ENCODE peak calls at places on chromosomes 13 and 19, in six cellular contexts. R, P, A, X, H and C are unnamed samples.

GRCh38 chr13:40344270-40345148 is 321.9 kb downstream of the FOXO1 start:
- ATAC-seq in X (peak; percentile 80), P (no peak), H (no peak), R (no peak), A (peak; percentile 25), C (no peak)

GRCh38 chr19:5128251-5128931 is 159.5 kb downstream of the KDM4B start:
- ATAC-seq in P (peak; percentile 38), H (no peak), X (no peak), A (no peak), R (peak; percentile 91), C (peak; percentile 86)

GRCh38 chr13:41216160-41216559 is 21.8 kb upstream of the KBTBD7 start:
- ATAC-seq in X (no peak), A (no peak), P (no peak), H (no peak), R (no peak), C (no peak)

GRCh38 chr13:40194204-40194806 is 472.1 kb downstream of the FOXO1 start:
- ATAC-seq in A (no peak), X (no peak), R (no peak), H (no peak), P (no peak), C (peak; percentile 26)

GRCh38 chr19:8097681-8098567 is 45.4 kb downstream of the CCL25 start:
- ATAC-seq in R (no peak), P (no peak), A (no peak), X (no peak), H (no peak), C (no peak)

GRCh38 chr19:58562126-58563033 is 4.0 kb upstream of the UBE2M start:
- ATAC-seq in R (no peak), H (no peak), X (peak; percentile 6), P (no peak), A (no peak), C (no peak)

GRCh38 chr13:31798189-31798588 is 58.9 kb downstream of the RXFP2 start:
- ATAC-seq in H (no peak), X (no peak), P (no peak), A (no peak), R (no peak), C (no peak)

GRCh38 chr13:49635599-49636433 is 7.5 kb downstream of the ARL11 start:
- ATAC-seq in P (no peak), R (no peak), H (no peak), X (peak; percentile 76), A (peak; percentile 79), C (no peak)

GRCh38 chr19:57027360-57027759 is 92.4 kb upstream of the USP29 start:
- ATAC-seq in X (no peak), P (no peak), H (no peak), A (peak; percentile 76), R (no peak), C (no peak)

GRCh38 chr13:114077938-114078335 is 54.5 kb downstream of the RASA3 start:
- ATAC-seq in R (no peak), H (no peak), P (no peak), A (peak; percentile 46), X (no peak), C (peak; percentile 68)

GRCh38 chr13:75803175-75803611 is 167.1 kb downstream of the LMO7 start:
- ATAC-seq in R (no peak), A (peak; percentile 66), X (peak; percentile 33), H (no peak), P (no peak), C (no peak)

GRCh38 chr19:4266253-4267000 is 12.6 kb upstream of the SHD start:
- ATAC-seq in P (no peak), A (no peak), R (no peak), X (no peak), H (no peak), C (no peak)

GRCh38 chr13:93296584-93296983 is 70.0 kb downstream of the GPC6 start:
- ATAC-seq in X (no peak), P (no peak), R (no peak), A (no peak), H (no peak), C (no peak)

GRCh38 chr19:5023128-5023571 is 54.2 kb downstream of the KDM4B start:
- ATAC-seq in P (no peak), X (no peak), H (no peak), R (no peak), A (no peak), C (peak; percentile 41)

GRCh38 chr19:6667114-6667627 is 2.8 kb downstream of the TNFSF14 start:
- ATAC-seq in R (peak; percentile 83), H (no peak), X (no peak), P (no peak), A (peak; percentile 2), C (no peak)

GRCh38 chr19:16661480-16662034 is 618 bp downstream of the TMEM38A start:
- ATAC-seq in X (peak; percentile 30), P (no peak), H (no peak), A (no peak), R (no peak), C (no peak)

GRCh38 chr13:80924596-80924995 is 583.7 kb upstream of the SPRY2 start:
- ATAC-seq in X (peak; percentile 16), P (no peak), H (no peak), R (no peak), A (no peak), C (peak; percentile 73)

GRCh38 chr13:114005206-114005720 is 31.4 kb upstream of the C13orf46 start:
- ATAC-seq in A (no peak), H (no peak), X (no peak), R (peak; percentile 62), P (peak; percentile 25), C (no peak)

GRCh38 chr13:111879719-111880118 is 187.2 kb upstream of the SOX1 start:
- ATAC-seq in A (no peak), R (no peak), X (no peak), H (no peak), P (no peak), C (no peak)

GRCh38 chr13:114054269-114054668 is 78.2 kb downstream of the RASA3 start:
- ATAC-seq in H (peak; percentile 83), P (no peak), R (peak; percentile 100), A (no peak), X (peak; percentile 42), C (no peak)

GRCh38 chr13:59673301-59673700 is 490.4 kb downstream of the DIAPH3 start:
- ATAC-seq in H (no peak), X (no peak), A (no peak), P (no peak), R (no peak), C (no peak)

GRCh38 chr13:113916330-113916815 is 52.5 kb upstream of the GAS6 start:
- ATAC-seq in X (no peak), P (no peak), H (no peak), R (no peak), A (no peak), C (peak; percentile 62)

DNA sequence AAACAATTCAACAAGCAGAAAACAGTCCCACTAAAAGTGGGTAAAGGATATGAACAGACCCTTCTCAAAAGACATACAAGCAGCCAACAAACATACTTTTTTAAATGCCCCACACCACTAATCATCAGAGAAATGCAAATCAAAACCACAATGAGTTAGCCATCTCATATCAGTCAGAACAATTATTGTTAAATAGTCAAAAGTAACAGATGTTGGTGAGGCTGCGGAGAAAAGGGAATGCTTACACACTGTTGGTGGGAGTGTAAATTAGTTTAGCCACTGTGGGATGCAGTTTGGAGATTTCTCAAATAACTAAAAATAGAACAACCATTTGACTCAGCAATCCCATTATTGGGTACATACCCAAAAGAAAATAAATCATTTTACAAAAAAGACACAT is 8.7 kb downstream of the ZNF529 start:
- ATAC-seq in X (no peak), R (no peak), H (no peak), P (no peak), A (no peak), C (no peak)
- H3K9me3 ChIP-seq in X (peaks cover 29% of the 10 kb centered on the region), R (peaks cover 2% of the 10 kb centered on the region), H (peaks cover 98% of the 10 kb centered on the region), P (peaks cover 93% of the 10 kb centered on the region), A (peaks cover 81% of the 10 kb centered on the region), C (peaks cover 96% of the 10 kb centered on the region)

DNA sequence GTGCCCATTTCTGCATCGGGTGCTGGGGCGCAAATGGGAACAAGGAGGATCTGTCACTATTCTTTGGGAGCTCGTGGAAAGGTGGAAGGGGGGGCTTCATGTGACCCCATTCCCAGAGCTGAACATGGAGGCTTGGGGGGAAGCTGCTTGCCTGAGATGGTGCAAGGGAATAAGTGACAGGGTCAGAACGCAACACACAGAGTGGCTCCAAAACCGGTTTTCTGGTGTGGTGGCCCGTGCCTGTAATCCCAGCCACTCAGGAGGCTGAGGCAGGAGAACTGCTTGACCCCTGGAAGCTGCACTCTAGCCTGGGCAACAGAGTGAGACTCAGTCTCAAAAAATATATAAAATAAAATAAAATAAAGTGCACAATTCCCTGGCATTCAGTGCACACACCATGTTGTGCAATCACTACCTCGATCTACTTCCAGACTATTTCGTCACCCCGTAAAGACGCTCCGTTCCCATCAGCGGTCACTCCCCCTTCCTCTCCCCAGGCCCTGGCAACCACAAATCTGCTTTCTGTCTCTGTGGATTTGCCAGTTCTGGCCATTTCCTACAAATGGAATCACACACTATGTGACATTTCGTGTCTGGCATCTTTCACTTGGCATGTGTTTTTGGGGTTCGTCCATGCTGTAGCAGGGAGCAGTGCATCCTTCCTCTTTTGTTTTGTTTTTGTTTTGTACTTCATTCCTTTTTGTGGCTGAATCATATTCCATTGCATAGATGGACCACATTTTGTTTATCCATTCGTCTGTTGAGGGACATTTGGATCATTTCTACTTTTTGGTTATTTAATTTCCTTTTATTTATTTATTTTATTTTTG is 18.3 kb upstream of the COMP start:
- ATAC-seq in P (peak; percentile 31), R (peak; percentile 31), X (no peak), H (no peak), A (no peak), C (peak; percentile 92)
- TF ChIP-seq EP300 in P (peak; percentile 28), R (no peak), X (no peak), H (no peak), A (no peak), C (no peak)

GRCh38 chr13:105273665-105274222 is 1261.7 kb downstream of the EFNB2 start:
- ATAC-seq in P (peak; percentile 36), R (no peak), X (no peak), A (no peak), H (no peak), C (no peak)

GRCh38 chr13:105272660-105273631 is 1262.5 kb downstream of the EFNB2 start:
- ATAC-seq in A (no peak), R (no peak), H (no peak), X (no peak), P (peak; percentile 61), C (peak; percentile 50)

GRCh38 chr13:105276571-105276970 is 1258.9 kb downstream of the EFNB2 start:
- ATAC-seq in R (no peak), H (no peak), X (no peak), P (no peak), A (no peak), C (no peak)

GRCh38 chr13:105278797-105279425 is 1256.6 kb downstream of the EFNB2 start:
- ATAC-seq in R (no peak), H (no peak), P (no peak), A (no peak), X (no peak), C (no peak)
- H3K4me1 ChIP-seq in R (no peaks in the 10 kb centered on the region), H (no peaks in the 10 kb centered on the region), P (no peaks in the 10 kb centered on the region), A (no peaks in the 10 kb centered on the region), X (no peaks in the 10 kb centered on the region), C (no peaks in the 10 kb centered on the region)

GRCh38 chr19:22620912-22621311 is 13.2 kb upstream of the ZNF492 start:
- ATAC-seq in R (no peak), H (no peak), X (no peak), A (no peak), P (no peak), C (no peak)

GRCh38 chr19:22625266-22626035 is 8.7 kb upstream of the ZNF492 start:
- ATAC-seq in P (no peak), H (no peak), X (no peak), R (no peak), A (no peak), C (no peak)

GRCh38 chr19:22622020-22622419 is 12.1 kb upstream of the ZNF492 start:
- ATAC-seq in X (no peak), H (no peak), A (no peak), R (no peak), P (no peak), C (no peak)

GRCh38 chr19:22623841-22624221 is 10.3 kb upstream of the ZNF492 start:
- ATAC-seq in R (no peak), H (no peak), P (no peak), X (no peak), A (no peak), C (no peak)

GRCh38 chr19:22622901-22623840 is 11.0 kb upstream of the ZNF492 start:
- ATAC-seq in H (no peak), X (no peak), A (no peak), P (no peak), R (no peak), C (peak; percentile 75)
- H3K9me3 ChIP-seq in H (peaks cover 39% of the 10 kb centered on the region), X (no peaks in the 10 kb centered on the region), A (peaks cover 81% of the 10 kb centered on the region), P (no peaks in the 10 kb centered on the region), R (no peaks in the 10 kb centered on the region), C (no peaks in the 10 kb centered on the region)